ENCODE peak calls at places on chromosomes 13 and 19, in four cellular contexts. One of them, this sample, is unnamed.

GRCh38 chr13:108495686-108496363 is 133.6 kb upstream of the MYO16 start:
- DNase-seq in fibroblast of lung: peak
- DNase-seq in IMR-90: no peak
- DNase-seq in Caco-2: no peak
- DNase-seq in this sample: no peak

GRCh38 chr19:49746206-49746958 is 16.7 kb downstream of the TSKS start:
- DNase-seq in IMR-90: no peak
- DNase-seq in Caco-2: peak
- DNase-seq in fibroblast of lung: peak
- DNase-seq in this sample: peak

GRCh38 chr19:47432091-47432490 is 12.8 kb upstream of the MEIS3 start:
- DNase-seq in Caco-2: no peak
- DNase-seq in fibroblast of lung: no peak
- DNase-seq in IMR-90: no peak
- DNase-seq in this sample: no peak

GRCh38 chr13:106472621-106473020 is 62.8 kb downstream of the EFNB2 start:
- DNase-seq in IMR-90: no peak
- DNase-seq in Caco-2: no peak
- DNase-seq in fibroblast of lung: no peak
- DNase-seq in this sample: no peak

GRCh38 chr13:66627512-66627911 is 602.6 kb downstream of the PCDH9 start:
- DNase-seq in Caco-2: no peak
- DNase-seq in IMR-90: no peak
- DNase-seq in fibroblast of lung: no peak
- DNase-seq in this sample: no peak

GRCh38 chr13:67740871-67741475 is 510.8 kb upstream of the PCDH9 start:
- DNase-seq in fibroblast of lung: peak
- DNase-seq in Caco-2: no peak
- DNase-seq in IMR-90: no peak
- DNase-seq in this sample: no peak

GRCh38 chr13:75779393-75779792 is 143.3 kb downstream of the LMO7 start:
- DNase-seq in IMR-90: no peak
- DNase-seq in fibroblast of lung: no peak
- DNase-seq in Caco-2: no peak
- DNase-seq in this sample: no peak

GRCh38 chr19:812049-812816 is 9.5 kb downstream of the PLPPR3 start:
- DNase-seq in fibroblast of lung: no peak
- DNase-seq in IMR-90: no peak
- DNase-seq in Caco-2: no peak
- DNase-seq in this sample: no peak

GRCh38 chr19:45069056-45069455 is 7.2 kb downstream of the ZNF296 start:
- DNase-seq in Caco-2: no peak
- DNase-seq in fibroblast of lung: peak
- DNase-seq in IMR-90: no peak
- DNase-seq in this sample: peak

GRCh38 chr19:16943942-16944625 is 55.3 kb downstream of the F2RL3 start:
- DNase-seq in Caco-2: no peak
- DNase-seq in fibroblast of lung: no peak
- DNase-seq in IMR-90: no peak
- DNase-seq in this sample: no peak

GRCh38 chr19:52936151-52936957 is 13.1 kb upstream of the ZNF888 start:
- DNase-seq in Caco-2: peak
- DNase-seq in IMR-90: no peak
- DNase-seq in fibroblast of lung: no peak
- DNase-seq in this sample: peak

GRCh38 chr19:409006-409514 is at the start of gene C2CD4C:
- DNase-seq in fibroblast of lung: no peak
- DNase-seq in IMR-90: no peak
- DNase-seq in Caco-2: peak
- DNase-seq in this sample: no peak

GRCh38 chr19:8897106-8897505 is 64.9 kb downstream of the MBD3L1 start:
- DNase-seq in fibroblast of lung: no peak
- DNase-seq in Caco-2: no peak
- DNase-seq in IMR-90: no peak
- DNase-seq in this sample: no peak

GRCh38 chr13:91955546-91956355 is 557.3 kb downstream of the GPC5 start:
- DNase-seq in fibroblast of lung: no peak
- DNase-seq in IMR-90: no peak
- DNase-seq in Caco-2: no peak
- DNase-seq in this sample: no peak

GRCh38 chr13:20901668-20902437 is 693 bp downstream of the XPO4 start:
- DNase-seq in IMR-90: peak
- DNase-seq in Caco-2: peak
- DNase-seq in fibroblast of lung: peak
- DNase-seq in this sample: peak

GRCh38 chr19:2332341-2333026 is 4.0 kb downstream of the SPPL2B start:
- DNase-seq in IMR-90: no peak
- DNase-seq in Caco-2: no peak
- DNase-seq in fibroblast of lung: no peak
- DNase-seq in this sample: peak

GRCh38 chr19:29022599-29022998 is 190.4 kb downstream of the UQCRFS1 start:
- DNase-seq in fibroblast of lung: no peak
- DNase-seq in IMR-90: no peak
- DNase-seq in Caco-2: no peak
- DNase-seq in this sample: no peak

GRCh38 chr13:74886496-74886895 is 595.5 kb downstream of the TBC1D4 start:
- DNase-seq in fibroblast of lung: peak
- DNase-seq in IMR-90: peak
- DNase-seq in Caco-2: no peak
- DNase-seq in this sample: no peak

GRCh38 chr19:44820648-44821609 is 12.0 kb downstream of the BCAM start:
- DNase-seq in fibroblast of lung: no peak
- DNase-seq in IMR-90: no peak
- DNase-seq in Caco-2: no peak
- DNase-seq in this sample: no peak

GRCh38 chr13:97116754-97117153 is 105.4 kb upstream of the MBNL2 start:
- DNase-seq in fibroblast of lung: peak
- DNase-seq in Caco-2: no peak
- DNase-seq in IMR-90: peak
- DNase-seq in this sample: no peak

GRCh38 chr13:87674143-87674772 is 3.1 kb downstream of the SLITRK5 start:
- DNase-seq in Caco-2: no peak
- DNase-seq in fibroblast of lung: no peak
- DNase-seq in IMR-90: no peak
- DNase-seq in this sample: no peak

GRCh38 chr19:53772943-53773342 is 51.2 kb downstream of the NLRP12 start:
- DNase-seq in fibroblast of lung: peak
- DNase-seq in IMR-90: peak
- DNase-seq in Caco-2: peak
- DNase-seq in this sample: no peak

GRCh38 chr19:14540741-14541525 is 11.5 kb downstream of the TECR start:
- DNase-seq in IMR-90: no peak
- DNase-seq in fibroblast of lung: no peak
- DNase-seq in Caco-2: no peak
- DNase-seq in this sample: no peak

GRCh38 chr19:38617764-38618589 is at the start of gene MAP4K1:
- DNase-seq in fibroblast of lung: no peak
- DNase-seq in Caco-2: no peak
- DNase-seq in IMR-90: no peak
- DNase-seq in this sample: peak

GRCh38 chr13:86974251-86974994 is 696.7 kb upstream of the SLITRK5 start:
- DNase-seq in IMR-90: no peak
- DNase-seq in fibroblast of lung: no peak
- DNase-seq in Caco-2: no peak
- DNase-seq in this sample: peak

GRCh38 chr13:69959041-69959440 is 148.6 kb upstream of the ATXN8OS start:
- DNase-seq in Caco-2: no peak
- DNase-seq in fibroblast of lung: no peak
- DNase-seq in IMR-90: no peak
- DNase-seq in this sample: no peak

GRCh38 chr19:43668406-43669158 is 1.4 kb downstream of the PLAUR start:
- DNase-seq in IMR-90: peak
- DNase-seq in Caco-2: peak
- DNase-seq in fibroblast of lung: peak
- DNase-seq in this sample: peak

GRCh38 chr13:33721719-33722118 is 96.2 kb upstream of the RFC3 start:
- DNase-seq in Caco-2: no peak
- DNase-seq in fibroblast of lung: peak
- DNase-seq in IMR-90: peak
- DNase-seq in this sample: no peak

GRCh38 chr13:109165417-109165904 is 536.0 kb downstream of the MYO16 start:
- DNase-seq in Caco-2: no peak
- DNase-seq in fibroblast of lung: no peak
- DNase-seq in IMR-90: no peak
- DNase-seq in this sample: no peak

GRCh38 chr19:1675633-1676350 is 23.4 kb upstream of the TCF3 start:
- DNase-seq in Caco-2: no peak
- DNase-seq in fibroblast of lung: no peak
- DNase-seq in IMR-90: no peak
- DNase-seq in this sample: no peak

GRCh38 chr13:36858285-36858684 is 39.3 kb downstream of the RFXAP start:
- DNase-seq in Caco-2: peak
- DNase-seq in fibroblast of lung: peak
- DNase-seq in IMR-90: peak
- DNase-seq in this sample: no peak

DNA sequence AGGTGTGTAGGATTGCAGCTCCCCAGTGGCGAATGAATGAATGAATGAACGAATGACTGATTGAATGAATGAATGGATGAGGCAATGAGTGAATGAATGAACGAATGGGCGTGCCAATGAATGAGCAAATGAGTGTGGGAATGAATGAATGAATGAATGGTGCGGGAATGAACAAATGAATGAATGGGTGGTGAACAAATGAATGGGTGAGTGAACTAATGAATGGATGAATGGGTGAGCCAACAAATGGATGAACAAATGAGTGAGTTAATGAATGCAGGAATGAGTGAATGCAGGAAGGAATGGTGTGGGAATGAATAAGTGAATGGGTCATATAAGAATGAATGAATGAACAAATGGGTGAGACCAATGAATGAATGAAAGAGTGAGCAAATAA is 14.7 kb downstream of the ANKRD24 start:
- DNase-seq in Caco-2: no peak
- DNase-seq in IMR-90: no peak
- DNase-seq in fibroblast of lung: no peak
- DNase-seq in this sample: no peak
- TF ChIP-seq CTCF in Caco-2: no peak
- TF ChIP-seq CTCF in IMR-90: no peak
- TF ChIP-seq CTCF in fibroblast of lung: no peak
- TF ChIP-seq CTCF in this sample: no peak

DNA sequence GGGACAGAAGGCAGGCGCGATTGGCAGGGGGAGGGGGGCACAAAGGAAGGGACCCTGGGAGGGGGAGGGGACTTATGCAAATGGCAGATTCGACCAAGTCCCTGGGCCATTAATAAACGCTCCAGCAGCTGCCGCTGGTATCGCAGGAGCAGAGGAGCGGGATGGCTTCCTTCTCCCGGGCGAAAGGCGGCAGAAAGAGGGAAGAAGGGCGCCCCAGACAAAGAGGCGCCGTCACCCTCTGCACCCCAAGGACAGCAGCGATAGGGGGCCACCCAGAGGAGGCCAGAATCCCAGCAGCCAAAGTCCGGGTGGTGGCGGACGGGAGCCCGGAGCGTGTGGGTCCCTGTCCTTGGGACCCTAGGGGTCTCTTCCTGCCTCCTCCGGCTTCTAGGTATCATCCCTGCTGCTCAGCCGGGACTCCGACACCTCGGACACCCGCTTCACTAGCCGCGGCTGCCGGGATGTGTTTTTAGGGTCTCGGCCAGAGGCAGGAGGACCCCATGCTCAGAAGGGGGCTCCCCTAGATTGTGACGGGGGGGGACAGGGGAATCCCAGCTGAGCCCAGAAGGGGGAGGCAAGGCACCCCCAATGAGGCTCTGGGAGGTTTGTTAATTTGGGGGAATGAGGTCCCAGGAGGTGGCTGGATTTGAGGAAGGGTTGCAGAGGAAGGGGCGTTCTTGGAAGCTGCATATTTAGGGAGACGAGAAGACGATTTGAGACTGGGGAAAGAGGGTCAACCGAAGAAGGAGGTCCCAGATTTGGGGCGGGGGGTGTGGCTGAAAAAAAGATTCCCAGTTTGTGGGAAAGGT is 1.7 kb downstream of the PTPRS start:
- DNase-seq in Caco-2: no peak
- DNase-seq in IMR-90: no peak
- DNase-seq in fibroblast of lung: no peak
- DNase-seq in this sample: no peak
- H3K4me3 ChIP-seq in Caco-2: peak
- H3K4me3 ChIP-seq in IMR-90: peak
- H3K4me3 ChIP-seq in fibroblast of lung: no peak
- H3K4me3 ChIP-seq in this sample: no peak

DNA sequence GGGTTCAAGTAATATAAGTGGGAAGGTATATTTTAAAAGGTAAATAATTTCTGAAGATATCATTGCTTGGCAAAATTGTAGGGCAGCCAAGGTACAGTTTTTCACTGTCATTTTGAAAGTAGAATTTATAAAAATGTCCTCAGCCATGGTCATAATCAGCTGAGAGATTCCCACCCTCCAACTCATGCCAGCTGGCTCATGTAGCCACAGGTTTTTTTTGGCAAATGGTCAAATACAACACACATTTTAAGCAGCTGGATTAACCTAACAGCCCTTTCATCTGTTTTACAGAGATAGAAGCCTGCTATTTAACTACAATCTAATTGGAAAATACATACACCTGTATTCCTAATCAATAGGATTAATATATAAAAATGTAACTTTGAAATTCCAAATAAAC is 619.2 kb upstream of the SGCG start:
- DNase-seq in Caco-2: no peak
- DNase-seq in fibroblast of lung: no peak
- DNase-seq in IMR-90: no peak
- DNase-seq in this sample: no peak
- TF ChIP-seq CTCF in Caco-2: no peak
- TF ChIP-seq CTCF in fibroblast of lung: no peak
- TF ChIP-seq CTCF in IMR-90: no peak
- TF ChIP-seq CTCF in this sample: no peak

DNA sequence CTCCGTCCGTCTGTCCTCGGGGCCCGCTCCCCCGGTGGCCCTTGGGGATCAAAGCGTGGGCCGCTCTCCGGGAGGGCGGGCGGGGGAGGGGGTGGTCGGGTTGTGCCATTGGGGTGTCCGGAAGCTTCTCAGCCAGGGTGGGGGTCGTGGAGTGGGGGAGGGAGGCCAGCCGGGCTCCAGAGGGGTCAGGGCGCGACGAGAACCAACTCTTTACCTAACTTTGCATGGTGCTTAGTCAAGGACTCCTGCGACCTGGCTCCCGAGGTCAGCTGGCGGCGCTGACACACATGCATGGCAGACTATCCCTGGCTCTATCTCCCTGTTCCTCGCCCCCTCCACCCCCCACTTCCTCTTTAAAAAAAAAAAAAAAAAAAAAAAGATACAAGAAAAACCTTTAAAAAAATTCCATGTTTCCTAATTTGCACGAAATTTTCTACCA is 15.5 kb downstream of the SMIM24 start:
- DNase-seq in Caco-2: no peak
- DNase-seq in IMR-90: no peak
- DNase-seq in fibroblast of lung: no peak
- DNase-seq in this sample: no peak
- H3K4me3 ChIP-seq in Caco-2: no peak
- H3K4me3 ChIP-seq in IMR-90: no peak
- H3K4me3 ChIP-seq in fibroblast of lung: no peak
- H3K4me3 ChIP-seq in this sample: no peak

GRCh38 chr19:33143897-33144405 is 12.0 kb downstream of the WDR88 start:
- DNase-seq in Caco-2: peak
- DNase-seq in fibroblast of lung: peak
- DNase-seq in IMR-90: peak
- DNase-seq in this sample: peak
- TF ChIP-seq CTCF in Caco-2: peak
- TF ChIP-seq CTCF in fibroblast of lung: peak
- TF ChIP-seq CTCF in IMR-90: peak
- TF ChIP-seq CTCF in this sample: peak